ENCODE peak calls at places on chromosomes 7 and 10, in seven cellular contexts. F is stimulated activated CD4-positive, alpha-beta T cell treated with anti-CD3 and anti-CD28 coated beads, TNF-alpha, amount 100 ng/mL, for 4 hours; W is naive B cell; D is GM12864; K is neuronal stem cell; H is GM23248; B is substantia nigra. E is an unnamed sample.

GRCh38 chr7:29287366-29287765 is 92.8 kb downstream of the CHN2 start:
- DNase-seq in F (no peak), W (no peak), D (no peak), K (no peak), H (peak), B (no peak), E (no peak)

GRCh38 chr10:102121739-102122372 is 1.7 kb upstream of the LDB1 start:
- DNase-seq in F (no peak), W (no peak), D (no peak), K (no peak), H (peak), B (no peak), E (no peak)

GRCh38 chr7:77765906-77766800 is 32.1 kb downstream of the TMEM60 start:
- DNase-seq in F (no peak), W (no peak), D (no peak), K (no peak), H (no peak), B (no peak), E (no peak)

GRCh38 chr10:97503413-97503812 is 4.7 kb downstream of the UBTD1 start:
- DNase-seq in F (no peak), W (no peak), D (no peak), K (no peak), H (no peak), B (no peak), E (no peak)

GRCh38 chr7:471866-472639 is 47.6 kb downstream of the PDGFA start:
- DNase-seq in F (no peak), W (no peak), D (no peak), K (no peak), H (peak), B (no peak), E (peak)

GRCh38 chr7:104973909-104974415 is 40.0 kb upstream of the KMT2E start:
- DNase-seq in F (no peak), W (no peak), D (no peak), K (no peak), H (peak), B (no peak), E (no peak)

GRCh38 chr10:121041906-121042305 is 190.7 kb downstream of the WDR11 start:
- DNase-seq in F (no peak), W (no peak), D (no peak), K (no peak), H (no peak), B (no peak), E (no peak)

GRCh38 chr10:21134645-21135395 is 237.7 kb upstream of the NEBL start:
- DNase-seq in F (no peak), W (no peak), D (no peak), K (no peak), H (peak), B (no peak), E (no peak)

GRCh38 chr10:79937661-79938226 is 11.2 kb downstream of the SFTPD start:
- DNase-seq in F (no peak), W (no peak), D (no peak), K (no peak), H (no peak), B (no peak), E (no peak)

GRCh38 chr7:151599401-151600227 is 79.9 kb upstream of the RHEB start:
- DNase-seq in F (no peak), W (no peak), D (no peak), K (no peak), H (peak), B (no peak), E (no peak)

GRCh38 chr7:141641876-141642275 is 60.1 kb downstream of the DENND11 start:
- DNase-seq in F (no peak), W (no peak), D (no peak), K (no peak), H (no peak), B (no peak), E (no peak)

GRCh38 chr7:5237286-5237685 is 45.5 kb upstream of the SLC29A4 start:
- DNase-seq in F (no peak), W (no peak), D (no peak), K (no peak), H (peak), B (peak), E (peak)

GRCh38 chr7:67696878-67697277 is 700.2 kb downstream of the TYW1 start:
- DNase-seq in F (no peak), W (no peak), D (no peak), K (no peak), H (no peak), B (no peak), E (peak)

GRCh38 chr7:155003215-155003999 is 483 bp upstream of the PAXIP1 start:
- DNase-seq in F (peak), W (peak), D (no peak), K (peak), H (peak), B (peak), E (peak)

GRCh38 chr7:37915438-37915837 is 1.2 kb downstream of the SFRP4 start:
- DNase-seq in F (no peak), W (no peak), D (no peak), K (no peak), H (no peak), B (no peak), E (no peak)

GRCh38 chr10:130054021-130054420 is 56.6 kb downstream of the C10orf143 start:
- DNase-seq in F (no peak), W (no peak), D (no peak), K (no peak), H (peak), B (no peak), E (no peak)

GRCh38 chr7:38951213-38951612 is 26.5 kb upstream of the POU6F2 start:
- DNase-seq in F (no peak), W (no peak), D (no peak), K (no peak), H (no peak), B (no peak), E (no peak)

GRCh38 chr10:17409170-17409733 is 45.1 kb downstream of the ST8SIA6 start:
- DNase-seq in F (no peak), W (no peak), D (no peak), K (no peak), H (peak), B (no peak), E (no peak)

GRCh38 chr7:8443871-8444756 is 10.7 kb downstream of the NXPH1 start:
- DNase-seq in F (no peak), W (no peak), D (no peak), K (no peak), H (no peak), B (no peak), E (no peak)

GRCh38 chr10:62159357-62159756 is 109.3 kb downstream of the RTKN2 start:
- DNase-seq in F (no peak), W (no peak), D (no peak), K (no peak), H (peak), B (no peak), E (no peak)

GRCh38 chr7:45407730-45408406 is 166.3 kb upstream of the ADCY1 start:
- DNase-seq in F (no peak), W (no peak), D (no peak), K (no peak), H (peak), B (no peak), E (no peak)

GRCh38 chr7:41384418-41384817 is 318.5 kb downstream of the INHBA start:
- DNase-seq in F (no peak), W (no peak), D (no peak), K (no peak), H (no peak), B (no peak), E (no peak)

GRCh38 chr7:34687529-34687928 is 29.5 kb downstream of the NPSR1 start:
- DNase-seq in F (no peak), W (no peak), D (no peak), K (no peak), H (no peak), B (no peak), E (no peak)

GRCh38 chr7:44768663-44769361 is 20.2 kb downstream of the ZMIZ2 start:
- DNase-seq in F (no peak), W (no peak), D (no peak), K (no peak), H (no peak), B (peak), E (peak)

GRCh38 chr7:26588511-26588910 is 275.9 kb downstream of the SKAP2 start:
- DNase-seq in F (no peak), W (no peak), D (no peak), K (no peak), H (no peak), B (no peak), E (no peak)

GRCh38 chr7:94276797-94277196 is 117.9 kb upstream of the COL1A2 start:
- DNase-seq in F (no peak), W (peak), D (peak), K (no peak), H (peak), B (no peak), E (no peak)

GRCh38 chr10:57973451-57973850 is 294.2 kb downstream of the IPMK start:
- DNase-seq in F (no peak), W (no peak), D (no peak), K (no peak), H (peak), B (no peak), E (no peak)

E was measured in head of caudate nucleus.